ENCODE peak calls at places on chromosome 12, in four cellular contexts. A is AML-193, V is HEK293T, N is LoVo. H is an unnamed sample.

GRCh38 chr12:53973093-53974042 is at the start of gene HOXC11:
- DNase-seq in A (no peak), V (no peak), N (no peak), H (no peak)

GRCh38 chr12:15978431-15978950 is 67.4 kb downstream of the DERA start:
- DNase-seq in A (no peak), V (no peak), N (peak), H (no peak)

GRCh38 chr12:62263956-62264355 is 3.8 kb downstream of the USP15 start:
- DNase-seq in A (no peak), V (no peak), N (no peak), H (no peak)

GRCh38 chr12:123733243-123733642 is 21.1 kb downstream of the ATP6V0A2 start:
- DNase-seq in A (no peak), V (no peak), N (no peak), H (no peak)

GRCh38 chr12:106247731-106248176 is at the start of gene CKAP4:
- DNase-seq in A (no peak), V (peak), N (peak), H (peak)

GRCh38 chr12:41089438-41089837 is 98.7 kb upstream of the PDZRN4 start:
- DNase-seq in A (no peak), V (no peak), N (no peak), H (no peak)

GRCh38 chr12:119047641-119048040 is 66.3 kb downstream of the SRRM4 start:
- DNase-seq in A (no peak), V (no peak), N (no peak), H (no peak)

GRCh38 chr12:9647825-9648700 is 21.4 kb upstream of the CLEC2D start:
- DNase-seq in A (peak), V (peak), N (peak), H (peak)

GRCh38 chr12:3607039-3607719 is 116.2 kb downstream of the PRMT8 start:
- DNase-seq in A (no peak), V (no peak), N (no peak), H (no peak)

GRCh38 chr12:91813701-91814100 is 331.9 kb downstream of the BTG1 start:
- DNase-seq in A (no peak), V (no peak), N (no peak), H (no peak)

GRCh38 chr12:6241495-6241894 is 41.3 kb downstream of the CD9 start:
- DNase-seq in A (no peak), V (no peak), N (peak), H (no peak)

GRCh38 chr12:52285851-52286530 is 5.3 kb downstream of the KRT81 start:
- DNase-seq in A (no peak), V (no peak), N (no peak), H (no peak)

GRCh38 chr12:106758349-106758951 is 16.0 kb upstream of the RIC8B start:
- DNase-seq in A (no peak), V (no peak), N (peak), H (no peak)

GRCh38 chr12:19382563-19382962 is 56.7 kb upstream of the AEBP2 start:
- DNase-seq in A (no peak), V (no peak), N (no peak), H (no peak)

GRCh38 chr12:127107744-127108143 is 1159.2 kb upstream of the TMEM132C start:
- DNase-seq in A (no peak), V (no peak), N (peak), H (no peak)

GRCh38 chr12:46459111-46459510 is 86.5 kb upstream of the SLC38A2 start:
- DNase-seq in A (no peak), V (no peak), N (no peak), H (no peak)

GRCh38 chr12:31929140-31929526 is 30.1 kb upstream of the RESF1 start:
- DNase-seq in A (no peak), V (no peak), N (no peak), H (no peak)

GRCh38 chr12:66288121-66288520 is 14.2 kb upstream of the HELB start:
- DNase-seq in A (no peak), V (no peak), N (no peak), H (no peak)

GRCh38 chr12:91833780-91834359 is 311.8 kb downstream of the BTG1 start:
- DNase-seq in A (no peak), V (no peak), N (no peak), H (peak)

GRCh38 chr12:78787576-78787975 is 77.0 kb upstream of the SYT1 start:
- DNase-seq in A (no peak), V (no peak), N (no peak), H (no peak)

GRCh38 chr12:89525002-89525823 is 617 bp upstream of the GALNT4 start:
- DNase-seq in A (no peak), V (peak), N (peak), H (peak)

GRCh38 chr12:34399631-34400422 is 377.5 kb downstream of the ALG10 start:
- DNase-seq in A (no peak), V (peak), N (no peak), H (peak)

GRCh38 chr12:129530517-129530916 is 373.3 kb downstream of the TMEM132D start:
- DNase-seq in A (no peak), V (no peak), N (no peak), H (no peak)

GRCh38 chr12:79933043-79933442 is 1.9 kb downstream of the PPP1R12A start:
- DNase-seq in A (no peak), V (no peak), N (no peak), H (no peak)

GRCh38 chr12:102021540-102022246 is 40.1 kb downstream of the WASHC3 start:
- DNase-seq in A (peak), V (no peak), N (no peak), H (no peak)

GRCh38 chr12:55847603-55848329 is 5.0 kb upstream of the MMP19 start:
- DNase-seq in A (peak), V (peak), N (no peak), H (peak)

H was measured in Ammon's horn.